ENCODE peak calls at places on chromosomes 16 and 17, in seven cellular contexts. T, Q, J, B, U, O and G are unnamed samples.

GRCh38 chr17:13561606-13562270 is 40.0 kb downstream of the HS3ST3A1 start:
- DNase-seq in T (no peak), Q (no peak), J (no peak), B (no peak), U (no peak), O (peak), G (peak)

GRCh38 chr16:74073471-74073870 is 223.1 kb upstream of the PSMD7 start:
- DNase-seq in T (no peak), Q (no peak), J (no peak), B (no peak), U (no peak), O (no peak), G (no peak)

GRCh38 chr16:59205403-59205802 is 471.3 kb upstream of the GOT2 start:
- DNase-seq in T (no peak), Q (no peak), J (no peak), B (no peak), U (no peak), O (peak), G (no peak)

GRCh38 chr17:60901806-60902205 is 224.2 kb downstream of the BCAS3 start:
- DNase-seq in T (peak), Q (no peak), J (no peak), B (no peak), U (no peak), O (no peak), G (peak)

GRCh38 chr16:794091-794842 is 5.8 kb downstream of the CHTF18 start:
- DNase-seq in T (no peak), Q (no peak), J (no peak), B (no peak), U (no peak), O (no peak), G (no peak)

GRCh38 chr17:81160306-81160705 is 5.0 kb upstream of the PVALEF start:
- DNase-seq in T (no peak), Q (no peak), J (no peak), B (no peak), U (no peak), O (no peak), G (no peak)

GRCh38 chr17:1870592-1870991 is 40.8 kb downstream of the RPA1 start:
- DNase-seq in T (no peak), Q (peak), J (no peak), B (no peak), U (no peak), O (no peak), G (no peak)

GRCh38 chr17:80277751-80278671 is 17.4 kb downstream of the RNF213 start:
- DNase-seq in T (no peak), Q (no peak), J (no peak), B (no peak), U (no peak), O (no peak), G (no peak)

GRCh38 chr17:77740481-77740880 is 218.0 kb upstream of the TNRC6C start:
- DNase-seq in T (no peak), Q (no peak), J (no peak), B (no peak), U (no peak), O (no peak), G (no peak)

GRCh38 chr16:29290631-29291247 is 115.8 kb downstream of the NPIPB11 start:
- DNase-seq in T (peak), Q (peak), J (peak), B (no peak), U (peak), O (peak), G (peak)

GRCh38 chr17:47615766-47616424 is 33.8 kb upstream of the KPNB1 start:
- DNase-seq in T (peak), Q (peak), J (peak), B (peak), U (no peak), O (peak), G (peak)

GRCh38 chr17:77783991-77784820 is 174.3 kb upstream of the TNRC6C start:
- DNase-seq in T (no peak), Q (peak), J (no peak), B (no peak), U (peak), O (no peak), G (no peak)

GRCh38 chr17:30520436-30520835 is 43.2 kb downstream of the GOSR1 start:
- DNase-seq in T (no peak), Q (no peak), J (no peak), B (no peak), U (no peak), O (no peak), G (peak)

GRCh38 chr16:54447606-54448440 is 161.2 kb upstream of the IRX3 start:
- DNase-seq in T (peak), Q (no peak), J (no peak), B (no peak), U (no peak), O (peak), G (peak)

GRCh38 chr17:79566251-79566955 is 44.4 kb downstream of the RBFOX3 start:
- DNase-seq in T (no peak), Q (no peak), J (no peak), B (no peak), U (no peak), O (no peak), G (no peak)

GRCh38 chr17:77011173-77012011 is 129.4 kb upstream of the SEC14L1 start:
- DNase-seq in T (peak), Q (peak), J (peak), B (no peak), U (peak), O (peak), G (peak)

GRCh38 chr16:60110531-60110930 is 1376.4 kb upstream of the GOT2 start:
- DNase-seq in T (no peak), Q (no peak), J (no peak), B (no peak), U (no peak), O (no peak), G (no peak)

GRCh38 chr16:89152831-89153700 is 18.5 kb upstream of the CDH15 start:
- DNase-seq in T (no peak), Q (no peak), J (no peak), B (no peak), U (no peak), O (no peak), G (no peak)

GRCh38 chr16:877242-878065 is 76.9 kb upstream of the GNG13 start:
- DNase-seq in T (no peak), Q (no peak), J (no peak), B (no peak), U (no peak), O (no peak), G (no peak)

GRCh38 chr17:76579281-76579680 is 6.4 kb downstream of the ST6GALNAC2 start:
- DNase-seq in T (no peak), Q (peak), J (no peak), B (no peak), U (no peak), O (no peak), G (no peak)

GRCh38 chr16:10972108-10972955 is 28.0 kb downstream of the CLEC16A start:
- DNase-seq in T (no peak), Q (no peak), J (no peak), B (no peak), U (no peak), O (no peak), G (no peak)

GRCh38 chr17:44065668-44066203 is 735 bp downstream of the LSM12 start:
- DNase-seq in T (no peak), Q (peak), J (no peak), B (no peak), U (peak), O (no peak), G (no peak)

GRCh38 chr16:47636501-47637090 is 175.5 kb downstream of the PHKB start:
- DNase-seq in T (no peak), Q (no peak), J (no peak), B (no peak), U (no peak), O (no peak), G (no peak)

GRCh38 chr16:54937673-54938350 is 7.1 kb downstream of the IRX5 start:
- DNase-seq in T (no peak), Q (no peak), J (no peak), B (no peak), U (no peak), O (no peak), G (no peak)

GRCh38 chr17:54968954-54969400 is 412 bp downstream of the STXBP4 start:
- DNase-seq in T (peak), Q (no peak), J (no peak), B (no peak), U (no peak), O (no peak), G (peak)

GRCh38 chr17:63993368-63993990 is 4.7 kb upstream of the PRR29 start:
- DNase-seq in T (no peak), Q (peak), J (no peak), B (no peak), U (peak), O (no peak), G (no peak)

GRCh38 chr17:1997146-1997586 is 28.0 kb downstream of the RTN4RL1 start:
- DNase-seq in T (no peak), Q (no peak), J (no peak), B (no peak), U (no peak), O (peak), G (no peak)

GRCh38 chr17:61862105-61862574 is 1.2 kb downstream of the BRIP1 start:
- DNase-seq in T (peak), Q (peak), J (no peak), B (no peak), U (no peak), O (no peak), G (no peak)

GRCh38 chr16:14186007-14186953 is 115.2 kb downstream of the MRTFB start:
- DNase-seq in T (no peak), Q (peak), J (peak), B (no peak), U (no peak), O (peak), G (peak)

GRCh38 chr16:88634141-88634993 is 4.0 kb upstream of the IL17C start:
- DNase-seq in T (peak), Q (peak), J (no peak), B (no peak), U (peak), O (no peak), G (peak)

GRCh38 chr17:728911-729310 is 3.5 kb upstream of the TLCD3A start:
- DNase-seq in T (peak), Q (no peak), J (no peak), B (no peak), U (no peak), O (no peak), G (no peak)

GRCh38 chr17:9810100-9810949 is 11.6 kb downstream of the GSG1L2 start:
- DNase-seq in T (no peak), Q (no peak), J (no peak), B (no peak), U (no peak), O (no peak), G (no peak)

GRCh38 chr17:43482103-43483012 is 1.4 kb upstream of the DHX8 start:
- DNase-seq in T (no peak), Q (no peak), J (no peak), B (no peak), U (no peak), O (no peak), G (no peak)

GRCh38 chr17:81641825-81642489 is 5.0 kb downstream of the TSPAN10 start:
- DNase-seq in T (peak), Q (no peak), J (no peak), B (no peak), U (no peak), O (peak), G (peak)